ENCODE peak calls at places on chromosomes 1 and 21, in four cellular contexts. One of them, this sample, is unnamed. For H3K36me3, the result is how much of the 10 kb centered on the place peaks cover.

GRCh38 chr1:10753279-10753678 is 43.2 kb downstream of the CASZ1 start:
- DNase-seq in esophagus squamous epithelium: no peak
- DNase-seq in BJ: no peak
- DNase-seq in effector memory CD4-positive, alpha-beta T cell: no peak
- DNase-seq in this sample: no peak

GRCh38 chr21:43608225-43608624 is 51.1 kb downstream of the HSF2BP start:
- DNase-seq in effector memory CD4-positive, alpha-beta T cell: no peak
- DNase-seq in BJ: no peak
- DNase-seq in esophagus squamous epithelium: no peak
- DNase-seq in this sample: no peak

GRCh38 chr1:59046730-59047157 is 250.2 kb upstream of the FGGY start:
- DNase-seq in esophagus squamous epithelium: no peak
- DNase-seq in BJ: no peak
- DNase-seq in effector memory CD4-positive, alpha-beta T cell: no peak
- DNase-seq in this sample: no peak

GRCh38 chr1:173445164-173445563 is 32.0 kb upstream of the PRDX6 start:
- DNase-seq in BJ: no peak
- DNase-seq in esophagus squamous epithelium: no peak
- DNase-seq in effector memory CD4-positive, alpha-beta T cell: no peak
- DNase-seq in this sample: no peak

GRCh38 chr1:5620997-5621396 is 371.2 kb downstream of the NPHP4 start:
- DNase-seq in effector memory CD4-positive, alpha-beta T cell: no peak
- DNase-seq in BJ: no peak
- DNase-seq in esophagus squamous epithelium: no peak
- DNase-seq in this sample: peak

GRCh38 chr1:2181271-2181670 is 13.3 kb downstream of the FAAP20 start:
- DNase-seq in esophagus squamous epithelium: no peak
- DNase-seq in BJ: no peak
- DNase-seq in effector memory CD4-positive, alpha-beta T cell: no peak
- DNase-seq in this sample: no peak

GRCh38 chr1:241899211-241899610 is 51.2 kb downstream of the EXO1 start:
- DNase-seq in esophagus squamous epithelium: no peak
- DNase-seq in BJ: no peak
- DNase-seq in effector memory CD4-positive, alpha-beta T cell: no peak
- DNase-seq in this sample: no peak

GRCh38 chr1:19664453-19665043 is at the start of gene HTR6:
- DNase-seq in esophagus squamous epithelium: no peak
- DNase-seq in BJ: no peak
- DNase-seq in effector memory CD4-positive, alpha-beta T cell: no peak
- DNase-seq in this sample: no peak

GRCh38 chr1:26275580-26276431 is 4.1 kb upstream of the SH3BGRL3 start:
- DNase-seq in effector memory CD4-positive, alpha-beta T cell: peak
- DNase-seq in esophagus squamous epithelium: no peak
- DNase-seq in BJ: peak
- DNase-seq in this sample: peak
- H3K36me3 ChIP-seq in effector memory CD4-positive, alpha-beta T cell: under half
- H3K36me3 ChIP-seq in esophagus squamous epithelium: under half
- H3K36me3 ChIP-seq in BJ: under half
- H3K36me3 ChIP-seq in this sample: half or more

DNA sequence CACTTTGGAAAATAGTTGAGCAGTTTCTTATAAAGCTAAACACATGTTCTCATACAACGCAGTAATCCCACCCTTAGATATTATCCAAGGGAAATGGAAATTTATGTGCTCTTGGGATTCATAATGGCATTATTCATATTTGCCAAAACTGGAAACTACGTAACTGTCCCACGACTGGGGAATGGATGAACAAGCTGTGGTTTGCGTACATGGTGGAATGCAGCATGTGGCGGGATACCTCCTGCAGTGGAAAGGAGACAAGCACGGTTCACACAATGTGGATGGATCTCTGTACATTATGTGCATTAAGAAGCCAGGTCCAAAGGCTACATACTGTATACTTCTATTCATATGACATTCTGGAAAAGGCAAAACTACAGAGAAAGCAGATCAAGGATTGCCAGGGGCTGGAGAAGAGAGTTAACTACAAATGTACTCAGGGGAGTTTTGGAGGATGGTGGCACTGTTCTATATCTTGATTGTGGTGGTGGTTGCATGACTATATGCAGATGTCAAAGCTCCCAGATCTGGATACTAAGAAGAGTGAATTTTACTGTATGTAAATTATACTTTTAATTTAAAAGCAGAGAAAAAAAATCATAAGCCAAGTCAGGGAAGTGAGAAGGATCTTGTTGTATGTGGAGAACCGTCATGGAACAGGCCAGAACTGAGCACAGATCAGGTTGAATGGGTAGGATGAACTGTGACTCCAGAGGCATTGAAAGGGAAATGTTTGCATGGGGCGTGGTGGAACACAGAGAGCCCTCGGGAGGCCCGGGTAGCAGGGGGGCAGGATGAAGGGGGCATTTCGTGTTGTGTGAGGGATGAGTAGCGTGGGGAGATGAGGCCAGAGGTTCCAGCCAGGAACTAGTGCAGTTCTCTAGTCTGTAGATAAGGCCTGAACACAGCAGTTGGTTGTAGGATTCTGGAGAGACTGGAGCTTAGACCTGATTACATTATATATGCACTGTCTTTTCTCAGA is 90.7 kb downstream of the GALNT2 start:
- DNase-seq in BJ: no peak
- DNase-seq in effector memory CD4-positive, alpha-beta T cell: no peak
- DNase-seq in esophagus squamous epithelium: no peak
- DNase-seq in this sample: no peak
- H3K36me3 ChIP-seq in BJ: under half
- H3K36me3 ChIP-seq in effector memory CD4-positive, alpha-beta T cell: under half
- H3K36me3 ChIP-seq in esophagus squamous epithelium: under half
- H3K36me3 ChIP-seq in this sample: under half

DNA sequence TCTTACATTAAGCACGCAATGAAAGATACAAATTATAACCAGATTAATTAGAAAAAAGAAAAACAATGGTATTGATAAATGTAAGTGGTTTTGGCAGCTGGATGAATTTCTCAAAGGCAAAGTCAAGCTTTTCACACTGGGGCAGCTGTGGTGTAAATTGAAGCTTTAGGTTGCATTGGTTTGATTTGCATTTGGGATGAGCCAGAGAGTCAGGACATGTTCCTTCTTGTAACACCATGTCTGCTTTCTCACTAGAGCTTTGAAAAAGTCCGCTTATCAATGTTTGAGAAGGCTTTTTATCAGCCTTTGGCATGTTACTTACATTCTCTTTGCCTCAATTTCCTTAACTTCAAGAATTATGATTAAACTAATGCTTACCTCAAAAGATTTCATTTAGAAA is 173.9 kb downstream of the GPATCH2 start:
- DNase-seq in effector memory CD4-positive, alpha-beta T cell: no peak
- DNase-seq in BJ: no peak
- DNase-seq in esophagus squamous epithelium: no peak
- DNase-seq in this sample: no peak
- H3K36me3 ChIP-seq in effector memory CD4-positive, alpha-beta T cell: under half
- H3K36me3 ChIP-seq in BJ: under half
- H3K36me3 ChIP-seq in esophagus squamous epithelium: under half
- H3K36me3 ChIP-seq in this sample: under half

GRCh38 chr1:93573940-93574469 is 107.6 kb downstream of the BCAR3 start:
- DNase-seq in esophagus squamous epithelium: no peak
- DNase-seq in effector memory CD4-positive, alpha-beta T cell: no peak
- DNase-seq in BJ: no peak
- DNase-seq in this sample: no peak

GRCh38 chr1:93569479-93569878 is 112.2 kb downstream of the BCAR3 start:
- DNase-seq in effector memory CD4-positive, alpha-beta T cell: no peak
- DNase-seq in esophagus squamous epithelium: no peak
- DNase-seq in BJ: no peak
- DNase-seq in this sample: no peak

GRCh38 chr1:93574991-93575390 is 106.6 kb downstream of the BCAR3 start:
- DNase-seq in esophagus squamous epithelium: no peak
- DNase-seq in BJ: no peak
- DNase-seq in effector memory CD4-positive, alpha-beta T cell: no peak
- DNase-seq in this sample: no peak

GRCh38 chr1:93574511-93574910 is 107.1 kb downstream of the BCAR3 start:
- DNase-seq in BJ: no peak
- DNase-seq in esophagus squamous epithelium: no peak
- DNase-seq in effector memory CD4-positive, alpha-beta T cell: no peak
- DNase-seq in this sample: no peak

DNA sequence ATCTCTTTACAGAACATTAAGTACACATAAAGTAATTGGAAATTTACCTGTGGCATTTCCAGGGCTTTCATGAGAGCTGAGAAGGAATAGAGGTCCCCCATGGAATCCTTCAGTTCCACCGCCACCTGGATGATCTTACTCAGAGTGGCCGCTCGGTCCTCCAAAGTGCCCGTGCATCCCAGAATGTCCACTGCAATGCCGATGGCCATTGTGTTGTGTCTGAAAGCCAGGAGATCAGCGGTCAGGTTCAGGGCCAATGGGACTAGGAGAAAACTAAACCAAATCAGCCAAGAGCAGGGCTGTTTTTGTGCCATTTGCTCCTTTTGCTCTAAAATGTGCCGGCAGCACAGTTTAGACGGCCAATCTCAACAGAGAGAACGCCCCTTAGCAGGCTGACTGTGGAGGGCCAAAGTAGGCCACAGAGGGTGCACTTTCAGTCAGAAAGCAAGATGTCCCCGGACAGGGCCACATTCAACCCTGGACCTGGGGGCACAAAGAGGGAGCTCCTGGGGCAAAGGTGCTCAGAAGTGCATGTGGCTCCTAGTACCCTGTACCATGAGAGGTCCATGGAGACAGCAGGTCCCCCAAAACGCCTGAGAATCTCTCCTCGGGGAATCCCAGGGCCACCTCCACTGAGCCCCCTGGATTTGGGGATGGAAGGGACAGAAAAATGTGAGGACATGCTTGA is 109.9 kb downstream of the BCAR3 start:
- DNase-seq in BJ: no peak
- DNase-seq in effector memory CD4-positive, alpha-beta T cell: no peak
- DNase-seq in esophagus squamous epithelium: no peak
- DNase-seq in this sample: no peak
- H3K36me3 ChIP-seq in BJ: under half
- H3K36me3 ChIP-seq in effector memory CD4-positive, alpha-beta T cell: under half
- H3K36me3 ChIP-seq in esophagus squamous epithelium: half or more
- H3K36me3 ChIP-seq in this sample: half or more

This sample was measured in MG63.